ENCODE peak calls at places on chromosomes 5 and 9, in four cellular contexts. P is ascending aorta, B is Peyer's patch, S is cardiac muscle cell. X is an unnamed sample.

GRCh38 chr5:86008293-86008692 is 609.4 kb upstream of the COX7C start:
- DNase-seq in S (no peak), B (no peak), P (no peak), X (no peak)

GRCh38 chr5:148454576-148454975 is 70.8 kb downstream of the FBXO38 start:
- DNase-seq in P (no peak), B (no peak), S (peak), X (no peak)

GRCh38 chr5:153824909-153825308 is 213.8 kb downstream of the FAM114A2 start:
- DNase-seq in P (no peak), B (no peak), S (no peak), X (no peak)

GRCh38 chr9:97315550-97315949 is 8.1 kb downstream of the CCDC180 start:
- DNase-seq in S (no peak), P (no peak), B (no peak), X (no peak)

GRCh38 chr5:170497311-170498038 is 6.3 kb upstream of the KCNIP1 start:
- DNase-seq in P (no peak), S (no peak), B (no peak), X (no peak)

GRCh38 chr5:95331358-95331757 is 46.5 kb upstream of the MCTP1 start:
- DNase-seq in P (no peak), S (no peak), B (no peak), X (no peak)

GRCh38 chr5:1759378-1759970 is 40.2 kb downstream of the MRPL36 start:
- DNase-seq in S (no peak), B (no peak), P (peak), X (no peak)

GRCh38 chr5:109099081-109099480 is 310.7 kb downstream of the PJA2 start:
- DNase-seq in B (no peak), P (no peak), S (no peak), X (no peak)

GRCh38 chr5:57386958-57387357 is 95.7 kb downstream of the ACTBL2 start:
- DNase-seq in P (no peak), B (no peak), S (peak), X (no peak)

GRCh38 chr5:78574731-78575161 is 73.8 kb downstream of the LHFPL2 start:
- DNase-seq in S (peak), P (no peak), B (no peak), X (no peak)

GRCh38 chr9:134854541-134854981 is 26.0 kb upstream of the FCN2 start:
- DNase-seq in B (no peak), P (peak), S (no peak), X (no peak)

DNA sequence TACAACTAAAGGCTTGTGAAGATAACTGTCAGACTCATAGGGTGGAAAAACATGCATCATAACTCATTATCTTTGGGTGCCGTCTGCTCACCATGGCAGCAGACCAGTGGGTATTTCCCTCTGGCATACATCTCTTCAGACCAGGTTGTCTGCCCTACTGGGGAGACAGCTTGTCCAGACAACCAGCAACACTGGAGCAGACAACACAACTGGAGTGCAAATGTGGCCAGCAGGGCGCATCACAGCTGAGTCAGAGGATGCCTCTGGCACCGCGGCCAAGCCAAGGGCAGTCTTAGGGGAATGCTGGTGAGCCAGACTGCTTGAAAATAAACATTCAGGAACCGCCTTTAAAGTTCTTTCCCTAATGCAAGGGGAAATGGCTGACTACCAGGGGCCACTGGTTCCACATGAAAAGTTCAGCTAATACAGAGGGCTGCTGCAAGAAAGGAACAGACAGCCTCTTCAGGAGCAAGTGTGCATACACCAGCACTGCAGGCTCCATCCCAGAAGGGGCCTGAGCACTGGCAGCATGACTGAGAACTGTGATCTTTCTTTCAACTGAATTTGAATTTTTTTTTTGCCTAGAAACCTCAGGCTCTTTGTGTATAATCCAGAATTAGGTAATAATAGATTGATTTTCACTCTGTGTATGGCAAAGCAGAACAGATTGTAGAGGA is 77.3 kb downstream of the MAMDC2 start:
- DNase-seq in P (peak), B (no peak), S (no peak), X (no peak)
- TF ChIP-seq CTCF in P (no peak), B (no peak), S (peak), X (no peak)

GRCh38 chr9:127809562-127810377 is 7.1 kb downstream of the FPGS start:
- DNase-seq in P (no peak), B (no peak), S (peak), X (peak)

GRCh38 chr9:127809002-127809561 is 6.4 kb downstream of the FPGS start:
- DNase-seq in B (no peak), P (no peak), S (peak), X (no peak)

GRCh38 chr9:127808347-127809001 is 5.8 kb downstream of the FPGS start:
- DNase-seq in B (no peak), S (no peak), P (no peak), X (no peak)

GRCh38 chr9:127805620-127806019 is 2.9 kb downstream of the FPGS start:
- DNase-seq in P (no peak), B (peak), S (peak), X (peak)

GRCh38 chr9:127806871-127807270 is 4.2 kb downstream of the FPGS start:
- DNase-seq in S (no peak), B (no peak), P (no peak), X (no peak)
- TF ChIP-seq CTCF in S (no peak), B (no peak), P (no peak), X (no peak)

GRCh38 chr5:120055858-120056257 is 408.2 kb upstream of the PRR16 start:
- DNase-seq in S (peak), B (no peak), P (no peak), X (no peak)
- TF ChIP-seq CTCF in S (peak), B (no peak), P (no peak), X (no peak)

DNA sequence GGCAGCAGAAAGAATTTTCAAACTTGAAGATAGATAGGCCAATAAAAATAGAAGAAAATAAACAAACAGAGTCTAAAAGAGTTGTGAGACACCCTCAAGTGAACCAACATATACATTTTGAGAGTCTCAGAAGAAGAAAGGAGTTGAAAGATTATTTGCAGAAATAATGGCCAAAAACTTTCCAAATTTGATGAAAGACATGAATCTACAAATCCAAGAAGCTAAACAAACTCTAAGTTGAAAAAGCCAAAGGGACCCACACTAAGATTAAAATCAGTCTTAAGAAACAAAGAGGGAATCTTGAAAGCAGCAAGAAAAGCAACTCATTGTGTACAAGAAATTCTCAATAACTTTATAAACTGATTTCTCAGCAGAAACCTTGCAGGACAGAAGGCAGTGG is 137.0 kb downstream of the SAXO1 start:
- DNase-seq in S (no peak), B (no peak), P (no peak), X (no peak)
- TF ChIP-seq CTCF in S (no peak), B (no peak), P (no peak), X (no peak)

GRCh38 chr5:179263391-179264052 is 81.7 kb downstream of the ADAMTS2 start:
- DNase-seq in S (no peak), P (peak), B (no peak), X (no peak)

GRCh38 chr5:179260324-179261070 is 84.8 kb downstream of the ADAMTS2 start:
- DNase-seq in P (peak), B (no peak), S (no peak), X (no peak)

GRCh38 chr5:179262126-179262920 is 82.9 kb downstream of the ADAMTS2 start:
- DNase-seq in P (peak), B (no peak), S (no peak), X (no peak)

GRCh38 chr5:179259731-179260323 is 85.4 kb downstream of the ADAMTS2 start:
- DNase-seq in S (no peak), P (no peak), B (no peak), X (no peak)

DNA sequence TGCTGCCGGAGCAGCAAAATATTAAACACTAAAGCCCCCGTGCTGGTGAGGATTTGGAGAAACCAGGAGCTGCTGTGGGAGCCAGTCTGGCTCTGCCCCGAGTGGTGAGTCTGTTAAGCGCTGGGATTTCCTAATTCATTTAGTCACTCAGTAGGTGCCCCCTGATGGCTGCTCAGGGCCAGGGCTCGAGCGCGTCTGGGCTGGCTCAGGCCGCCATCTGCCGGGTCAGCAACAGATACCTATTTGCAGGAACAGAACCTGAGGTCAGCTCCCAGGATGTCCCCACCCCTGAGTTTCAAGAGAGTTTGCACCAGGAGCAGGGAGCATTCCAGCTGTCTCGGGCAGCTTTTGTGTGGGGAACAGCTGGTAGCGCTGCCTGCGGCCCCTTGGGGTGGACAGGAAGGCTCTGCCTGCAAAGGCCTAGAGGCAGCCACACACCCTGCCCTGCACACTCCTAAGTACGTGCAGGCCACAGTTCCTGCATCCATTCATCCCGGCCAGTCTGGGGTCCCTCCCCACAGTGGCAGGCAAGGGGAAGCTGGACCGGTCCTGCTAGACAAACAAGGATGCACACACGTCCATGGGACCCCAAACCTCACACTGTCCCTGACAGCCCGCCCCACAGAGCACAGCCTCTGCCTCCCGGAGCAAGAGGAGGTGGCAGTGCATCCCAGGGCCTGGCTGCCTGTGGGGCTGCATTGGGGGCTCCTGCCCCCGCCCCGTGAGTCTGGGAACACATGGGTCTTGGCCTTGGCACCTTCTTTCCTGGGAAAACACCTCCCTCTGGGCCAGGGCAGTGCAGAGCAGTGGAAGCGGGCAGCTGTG is 83.7 kb downstream of the ADAMTS2 start:
- DNase-seq in S (peak), P (peak), B (no peak), X (peak)
- TF ChIP-seq CTCF in S (peak), P (no peak), B (no peak), X (peak)

GRCh38 chr9:117737721-117738226 is 33.6 kb downstream of the TLR4 start:
- DNase-seq in P (no peak), S (peak), B (no peak), X (peak)
- TF ChIP-seq CTCF in P (no peak), S (no peak), B (no peak), X (no peak)

DNA sequence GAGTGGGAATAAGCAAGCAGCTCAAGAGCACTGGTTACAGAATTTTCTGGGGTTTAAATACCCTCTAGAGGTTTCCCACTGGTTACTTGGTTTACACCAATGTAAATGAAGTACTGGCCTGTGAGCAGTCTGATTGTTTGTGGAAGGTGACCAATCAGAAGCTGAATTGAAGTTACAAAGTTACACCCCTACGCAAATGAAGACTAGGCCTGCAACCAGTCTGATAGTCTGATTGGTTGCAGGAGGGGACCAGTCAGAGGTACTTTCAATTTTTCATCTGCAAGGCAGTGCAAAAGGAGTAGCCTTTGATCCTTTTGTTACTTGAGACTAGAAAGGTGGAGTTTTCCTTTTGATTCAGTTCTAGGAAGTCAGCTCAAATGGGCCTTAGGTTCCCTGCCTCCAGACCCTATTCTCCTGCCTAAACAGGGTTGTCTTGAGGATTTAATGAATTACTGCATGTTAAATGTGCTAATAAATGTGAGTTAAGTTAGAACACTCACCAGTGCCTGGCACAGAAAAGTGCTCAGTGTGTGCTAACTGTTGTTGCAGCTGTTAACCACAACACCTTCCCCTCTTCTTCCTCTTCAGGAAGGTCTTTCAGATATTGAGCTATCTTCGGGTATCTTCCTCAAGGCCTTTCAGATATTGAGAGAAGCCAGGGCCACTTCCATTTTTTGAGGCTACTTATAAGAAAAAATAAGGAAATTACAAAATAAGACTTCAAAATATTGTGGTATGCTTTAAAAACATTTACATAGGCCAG is 32.1 kb upstream of the CLINT1 start:
- DNase-seq in S (no peak), P (no peak), B (no peak), X (no peak)
- TF ChIP-seq CTCF in S (no peak), P (no peak), B (no peak), X (no peak)

X was measured in neural crest cell.